ENCODE peak calls at places on chromosomes 16 and 17, in nine cellular contexts. X, H, B, D, F, Y, S, Q and I are unnamed samples.

GRCh38 chr17:60333628-60334031 is 58.3 kb downstream of the USP32 start:
- DNase-seq in X (no peak), H (no peak), B (no peak), D (no peak), F (no peak), Y (no peak), S (no peak), Q (no peak), I (no peak)

GRCh38 chr16:19710991-19711545 is 7.0 kb downstream of the KNOP1 start:
- DNase-seq in X (no peak), H (no peak), B (no peak), D (no peak), F (peak), Y (no peak), S (no peak), Q (no peak), I (no peak)

GRCh38 chr16:66610111-66610820 is 5.8 kb downstream of the CMTM3 start:
- DNase-seq in X (no peak), H (no peak), B (no peak), D (no peak), F (peak), Y (no peak), S (no peak), Q (no peak), I (no peak)

GRCh38 chr16:66935319-66936011 is at the start of gene CES2:
- DNase-seq in X (peak), H (peak), B (no peak), D (no peak), F (peak), Y (no peak), S (no peak), Q (peak), I (no peak)

GRCh38 chr16:83958137-83958810 is 5.2 kb downstream of the OSGIN1 start:
- DNase-seq in X (no peak), H (no peak), B (no peak), D (no peak), F (no peak), Y (no peak), S (peak), Q (no peak), I (no peak)

GRCh38 chr16:4087990-4088577 is 28.2 kb downstream of the ADCY9 start:
- DNase-seq in X (no peak), H (no peak), B (no peak), D (no peak), F (no peak), Y (no peak), S (no peak), Q (no peak), I (no peak)

GRCh38 chr17:78883090-78883532 is 19.9 kb downstream of the CEP295NL start:
- DNase-seq in X (peak), H (peak), B (no peak), D (peak), F (peak), Y (no peak), S (peak), Q (peak), I (no peak)

GRCh38 chr17:6998855-6999508 is 3.1 kb downstream of the ALOX12 start:
- DNase-seq in X (no peak), H (no peak), B (no peak), D (no peak), F (no peak), Y (no peak), S (no peak), Q (no peak), I (no peak)

GRCh38 chr16:51148674-51149228 is 2.3 kb downstream of the SALL1 start:
- DNase-seq in X (no peak), H (no peak), B (no peak), D (peak), F (no peak), Y (no peak), S (no peak), Q (no peak), I (no peak)

GRCh38 chr16:66620419-66620775 is 15.9 kb downstream of the CMTM3 start:
- DNase-seq in X (no peak), H (peak), B (no peak), D (no peak), F (no peak), Y (no peak), S (no peak), Q (peak), I (no peak)

GRCh38 chr16:66988197-66988788 is at the start of gene CES4A:
- DNase-seq in X (no peak), H (peak), B (no peak), D (peak), F (no peak), Y (peak), S (no peak), Q (no peak), I (no peak)

GRCh38 chr17:75640556-75641119 is 7.4 kb downstream of the SMIM5 start:
- DNase-seq in X (no peak), H (no peak), B (no peak), D (no peak), F (peak), Y (no peak), S (no peak), Q (no peak), I (no peak)

GRCh38 chr17:82793974-82794620 is 42.2 kb downstream of the TBCD start:
- DNase-seq in X (no peak), H (no peak), B (no peak), D (no peak), F (no peak), Y (no peak), S (no peak), Q (peak), I (no peak)

GRCh38 chr16:22360963-22361659 is 13.3 kb downstream of the CDR2 start:
- DNase-seq in X (no peak), H (no peak), B (no peak), D (no peak), F (no peak), Y (no peak), S (no peak), Q (no peak), I (no peak)

GRCh38 chr16:27431773-27432599 is 30.0 kb downstream of the IL21R start:
- DNase-seq in X (no peak), H (peak), B (no peak), D (no peak), F (peak), Y (no peak), S (no peak), Q (peak), I (no peak)

GRCh38 chr17:34776454-34776853 is 184.8 kb downstream of the CCT6B start:
- DNase-seq in X (no peak), H (no peak), B (no peak), D (no peak), F (no peak), Y (no peak), S (no peak), Q (no peak), I (no peak)

GRCh38 chr17:31688704-31689103 is 170.3 kb downstream of the COPRS start:
- DNase-seq in X (no peak), H (no peak), B (no peak), D (no peak), F (no peak), Y (no peak), S (no peak), Q (no peak), I (no peak)

GRCh38 chr17:34582901-34583245 is 3.5 kb downstream of the TMEM132E start:
- DNase-seq in X (no peak), H (no peak), B (no peak), D (no peak), F (peak), Y (no peak), S (no peak), Q (no peak), I (no peak)

GRCh38 chr17:45043268-45043681 is 8.2 kb downstream of the DCAKD start:
- DNase-seq in X (peak), H (no peak), B (no peak), D (no peak), F (no peak), Y (no peak), S (no peak), Q (peak), I (no peak)

GRCh38 chr16:18788828-18789514 is 1.2 kb downstream of the RPS15A start:
- DNase-seq in X (no peak), H (peak), B (no peak), D (no peak), F (no peak), Y (no peak), S (no peak), Q (no peak), I (no peak)

GRCh38 chr16:9072806-9073341 is 18.6 kb upstream of the HAPSTR1 start:
- DNase-seq in X (no peak), H (peak), B (no peak), D (peak), F (no peak), Y (peak), S (peak), Q (no peak), I (peak)

GRCh38 chr17:2101448-2102257 is 46.8 kb downstream of the HIC1 start:
- DNase-seq in X (peak), H (peak), B (no peak), D (no peak), F (peak), Y (no peak), S (no peak), Q (peak), I (no peak)

GRCh38 chr17:57493171-57493570 is 236.8 kb downstream of the MSI2 start:
- DNase-seq in X (no peak), H (no peak), B (no peak), D (no peak), F (no peak), Y (no peak), S (no peak), Q (no peak), I (no peak)

GRCh38 chr16:9438991-9439390 is 347.5 kb downstream of the HAPSTR1 start:
- DNase-seq in X (no peak), H (no peak), B (no peak), D (no peak), F (no peak), Y (no peak), S (no peak), Q (no peak), I (no peak)

GRCh38 chr17:58630883-58631522 is 60.8 kb downstream of the TEX14 start:
- DNase-seq in X (peak), H (no peak), B (no peak), D (no peak), F (no peak), Y (no peak), S (peak), Q (no peak), I (no peak)

GRCh38 chr16:75252946-75253911 is 1.8 kb upstream of the BCAR1 start:
- DNase-seq in X (no peak), H (peak), B (no peak), D (peak), F (peak), Y (no peak), S (no peak), Q (peak), I (no peak)

GRCh38 chr16:89782489-89782888 is 34.0 kb downstream of the FANCA start:
- DNase-seq in X (no peak), H (no peak), B (no peak), D (no peak), F (no peak), Y (no peak), S (no peak), Q (no peak), I (no peak)

GRCh38 chr16:3598236-3598635 is 13.2 kb downstream of the SLX4 start:
- DNase-seq in X (no peak), H (no peak), B (no peak), D (no peak), F (no peak), Y (no peak), S (no peak), Q (no peak), I (no peak)

GRCh38 chr16:48101069-48101674 is 54.6 kb downstream of the ABCC12 start:
- DNase-seq in X (no peak), H (no peak), B (no peak), D (no peak), F (no peak), Y (no peak), S (no peak), Q (no peak), I (peak)

GRCh38 chr16:52050418-52050817 is 496.5 kb downstream of the TOX3 start:
- DNase-seq in X (no peak), H (peak), B (no peak), D (no peak), F (no peak), Y (no peak), S (peak), Q (no peak), I (no peak)

GRCh38 chr16:84131118-84131517 is 13.9 kb downstream of the HSDL1 start:
- DNase-seq in X (no peak), H (no peak), B (no peak), D (no peak), F (no peak), Y (no peak), S (no peak), Q (no peak), I (no peak)

GRCh38 chr16:47317465-47318240 is 143.2 kb downstream of the ITFG1 start:
- DNase-seq in X (no peak), H (no peak), B (no peak), D (no peak), F (no peak), Y (no peak), S (no peak), Q (no peak), I (no peak)

GRCh38 chr16:81500833-81501521 is 56.4 kb downstream of the CMIP start:
- DNase-seq in X (peak), H (peak), B (no peak), D (peak), F (peak), Y (no peak), S (peak), Q (peak), I (peak)

GRCh38 chr16:14958970-14959369 is 15.9 kb upstream of the PDXDC1 start:
- DNase-seq in X (no peak), H (no peak), B (no peak), D (no peak), F (no peak), Y (no peak), S (no peak), Q (no peak), I (no peak)

GRCh38 chr16:69143116-69143515 is 10.7 kb downstream of the UTP4 start:
- DNase-seq in X (no peak), H (peak), B (no peak), D (no peak), F (no peak), Y (no peak), S (no peak), Q (no peak), I (no peak)

DNA sequence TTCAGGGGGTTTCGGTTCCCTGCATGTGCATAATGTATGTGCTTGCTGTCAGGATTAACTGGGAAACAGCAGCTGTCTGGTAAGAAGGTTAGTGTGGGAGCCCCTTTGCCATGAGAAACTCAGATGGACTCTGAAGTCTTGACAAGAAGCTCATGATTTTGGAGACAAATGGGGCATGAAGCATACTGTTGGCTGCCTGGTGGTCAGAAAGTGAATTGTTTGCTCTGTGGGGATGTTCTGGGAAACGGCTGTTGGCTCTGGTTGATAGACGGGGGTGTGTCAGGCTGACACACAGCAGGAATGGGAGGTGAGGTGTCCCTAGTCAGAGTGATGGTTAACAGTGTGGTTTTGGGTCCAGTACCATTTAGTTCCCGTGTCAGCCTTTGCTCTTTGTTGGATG is 252.5 kb upstream of the EEF2KMT start:
- DNase-seq in X (no peak), H (no peak), B (no peak), D (no peak), F (no peak), Y (no peak), S (no peak), Q (no peak), I (no peak)
- TF ChIP-seq CTCF in X (no peak), H (no peak), B (no peak), D (no peak), F (no peak), Y (no peak), S (no peak), Q (no peak), I (no peak)

DNA sequence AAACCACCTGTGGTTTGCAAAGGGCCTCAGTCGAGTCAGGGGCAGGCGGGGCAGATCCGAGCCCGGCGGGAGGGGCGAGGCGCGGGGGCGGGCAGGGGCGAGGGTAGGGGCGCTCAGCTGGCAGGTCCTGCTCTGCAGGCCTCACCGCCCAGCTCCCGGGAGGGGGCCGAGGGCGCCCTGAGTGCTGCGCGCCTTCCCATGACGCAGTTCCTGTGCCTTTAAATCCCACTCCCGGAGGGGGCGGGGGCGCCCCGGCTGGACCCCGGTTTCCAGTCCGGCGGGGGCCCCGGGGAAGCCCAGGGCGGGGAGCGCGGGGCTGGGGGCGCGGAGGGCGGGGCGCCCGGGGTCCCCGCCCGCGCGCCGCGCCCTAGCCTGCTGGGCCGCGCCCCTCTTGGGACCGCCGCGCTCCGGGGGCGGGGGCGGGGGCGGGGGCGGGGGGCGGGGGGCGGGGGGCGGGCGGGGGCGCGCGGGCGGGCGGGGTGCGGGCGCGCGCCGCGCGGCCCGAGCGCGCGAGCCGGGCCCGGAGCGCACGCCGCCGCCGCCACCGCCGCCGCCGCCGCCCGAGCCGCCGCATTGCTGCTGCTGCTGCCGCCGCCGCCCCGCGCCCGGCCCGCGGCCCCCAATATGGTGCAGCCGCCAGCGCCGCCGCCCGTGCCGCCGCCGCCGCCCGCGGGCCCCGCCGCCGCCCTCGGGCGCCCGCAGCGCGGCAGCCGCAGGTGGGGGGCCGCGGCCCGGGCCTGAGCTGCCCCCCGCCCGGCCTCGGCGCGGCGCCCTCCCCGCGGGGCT is at the start of gene JPH3:
- DNase-seq in X (no peak), H (no peak), B (no peak), D (no peak), F (no peak), Y (no peak), S (no peak), Q (no peak), I (no peak)
- H3K4me3 ChIP-seq in X (peak), H (no peak), B (no peak), D (peak), F (no peak), Y (no peak), S (no peak), Q (peak), I (no peak)

GRCh38 chr17:47674503-47674902 is 19.5 kb upstream of the TBKBP1 start:
- DNase-seq in X (no peak), H (no peak), B (no peak), D (no peak), F (no peak), Y (no peak), S (no peak), Q (no peak), I (no peak)
- TF ChIP-seq CTCF in X (no peak), H (no peak), B (no peak), D (no peak), F (no peak), Y (no peak), S (no peak), Q (no peak), I (no peak)

GRCh38 chr16:58684001-58684353 is 593 bp downstream of the SLC38A7 start:
- DNase-seq in X (no peak), H (peak), B (no peak), D (peak), F (no peak), Y (no peak), S (peak), Q (no peak), I (no peak)
- H3K4me3 ChIP-seq in X (peak), H (peak), B (peak), D (peak), F (peak), Y (peak), S (peak), Q (peak), I (peak)

GRCh38 chr17:38510424-38511125 is 82.3 kb downstream of the ARHGAP23 start:
- DNase-seq in X (no peak), H (peak), B (no peak), D (peak), F (peak), Y (no peak), S (no peak), Q (no peak), I (no peak)
- TF ChIP-seq CTCF in X (no peak), H (no peak), B (no peak), D (no peak), F (no peak), Y (no peak), S (no peak), Q (no peak), I (no peak)

DNA sequence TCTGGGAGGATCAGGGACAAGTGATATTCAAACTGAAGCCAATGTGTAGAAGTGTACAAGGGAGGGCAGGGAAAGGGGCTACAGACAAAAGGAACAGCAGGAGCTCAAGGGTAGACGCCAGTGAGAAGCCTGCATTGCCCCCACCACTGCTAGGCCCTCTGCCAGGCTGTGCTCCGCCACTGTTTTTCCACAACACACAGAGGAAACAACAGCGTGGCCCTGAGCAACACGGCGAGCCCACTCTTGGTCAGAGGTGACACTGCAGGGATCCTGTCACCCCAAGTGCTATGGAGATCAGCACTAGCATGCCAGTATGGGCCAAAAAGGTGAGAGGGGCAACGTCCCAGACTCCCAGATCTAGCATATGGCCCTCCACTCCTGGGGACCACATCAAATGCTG is 23.4 kb downstream of the MYO18A start:
- DNase-seq in X (no peak), H (no peak), B (no peak), D (no peak), F (peak), Y (no peak), S (no peak), Q (no peak), I (no peak)
- H3K4me3 ChIP-seq in X (no peak), H (no peak), B (no peak), D (no peak), F (no peak), Y (no peak), S (no peak), Q (no peak), I (no peak)

DNA sequence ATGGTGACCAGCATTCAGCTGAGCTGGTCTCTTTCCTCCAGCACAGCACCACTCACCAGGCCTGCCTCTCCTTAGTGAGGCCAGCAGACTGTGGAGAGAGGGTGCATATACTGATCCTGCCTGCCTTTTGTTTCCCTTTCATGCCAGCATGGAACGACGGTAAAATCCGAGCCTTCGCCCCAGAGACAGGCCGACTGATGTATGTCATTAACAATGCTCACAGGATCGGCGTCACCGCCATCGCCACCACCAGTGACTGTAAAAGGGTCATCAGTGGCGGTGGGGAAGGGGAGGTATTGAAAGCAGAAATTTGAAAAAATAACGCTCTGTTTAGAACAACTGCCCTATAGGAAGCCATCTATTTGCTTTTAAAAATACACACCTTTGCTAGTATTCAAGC is 12.6 kb upstream of the USP43 start:
- DNase-seq in X (no peak), H (no peak), B (no peak), D (no peak), F (no peak), Y (no peak), S (no peak), Q (no peak), I (no peak)
- TF ChIP-seq CTCF in X (no peak), H (no peak), B (no peak), D (no peak), F (no peak), Y (no peak), S (no peak), Q (no peak), I (no peak)

DNA sequence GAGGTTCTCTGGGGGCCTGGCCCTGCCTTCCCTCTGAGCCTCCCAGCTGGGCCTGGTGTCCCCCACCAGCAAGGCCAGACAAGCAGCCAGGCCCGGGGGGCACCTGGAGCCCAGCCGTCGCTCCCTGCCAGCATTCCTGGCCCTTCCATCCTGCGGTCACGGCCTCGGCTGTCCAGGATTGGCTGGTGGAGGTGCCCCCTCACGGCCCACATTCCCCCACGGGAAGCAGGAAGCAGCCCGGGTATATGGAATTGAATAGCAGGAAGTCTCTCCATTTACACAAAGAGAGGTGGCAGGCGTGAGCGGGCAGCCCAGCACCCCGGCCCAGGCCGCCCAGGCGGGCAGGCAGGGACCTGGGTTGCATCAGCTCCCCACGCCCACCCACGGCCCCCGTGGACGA is 14.5 kb downstream of the TRAF7 start:
- DNase-seq in X (peak), H (no peak), B (no peak), D (no peak), F (no peak), Y (no peak), S (no peak), Q (no peak), I (no peak)
- H3K4me3 ChIP-seq in X (peak), H (no peak), B (peak), D (no peak), F (no peak), Y (no peak), S (no peak), Q (peak), I (no peak)